ENCODE peak calls at places on chromosome 19, in six cellular contexts. One of them, this sample, is unnamed. For H3K36me3 and H3K27me3, the result is how much of the 10 kb centered on the place peaks cover.

GRCh38 chr19:12994701-12995595 is at the start of gene NFIX:
- DNase-seq in CD8-positive, alpha-beta memory T cell: peak
- DNase-seq in heart left ventricle: peak
- DNase-seq in cardiac muscle cell: peak
- DNase-seq in GM23248: peak
- DNase-seq in uterus: peak
- DNase-seq in this sample: no peak

GRCh38 chr19:6744381-6745288 is 5.2 kb downstream of the TRIP10 start:
- DNase-seq in CD8-positive, alpha-beta memory T cell: no peak
- DNase-seq in heart left ventricle: peak
- DNase-seq in cardiac muscle cell: peak
- DNase-seq in GM23248: peak
- DNase-seq in uterus: peak
- DNase-seq in this sample: peak

GRCh38 chr19:3162418-3163229 is 15.9 kb upstream of the S1PR4 start:
- DNase-seq in CD8-positive, alpha-beta memory T cell: no peak
- DNase-seq in heart left ventricle: no peak
- DNase-seq in cardiac muscle cell: peak
- DNase-seq in GM23248: peak
- DNase-seq in uterus: no peak
- DNase-seq in this sample: peak

GRCh38 chr19:18419195-18419698 is at the start of gene SSBP4:
- DNase-seq in CD8-positive, alpha-beta memory T cell: peak
- DNase-seq in heart left ventricle: peak
- DNase-seq in cardiac muscle cell: peak
- DNase-seq in GM23248: peak
- DNase-seq in uterus: peak
- DNase-seq in this sample: peak

GRCh38 chr19:1265611-1266115 is 3.5 kb upstream of the CIRBP start:
- DNase-seq in CD8-positive, alpha-beta memory T cell: peak
- DNase-seq in heart left ventricle: peak
- DNase-seq in cardiac muscle cell: peak
- DNase-seq in GM23248: peak
- DNase-seq in uterus: peak
- DNase-seq in this sample: no peak

GRCh38 chr19:39363909-39364457 is 21.8 kb downstream of the SAMD4B start:
- DNase-seq in CD8-positive, alpha-beta memory T cell: no peak
- DNase-seq in heart left ventricle: peak
- DNase-seq in cardiac muscle cell: peak
- DNase-seq in GM23248: peak
- DNase-seq in uterus: no peak
- DNase-seq in this sample: no peak

GRCh38 chr19:45100797-45101196 is 7.8 kb downstream of the PPP1R37 start:
- DNase-seq in CD8-positive, alpha-beta memory T cell: no peak
- DNase-seq in heart left ventricle: no peak
- DNase-seq in cardiac muscle cell: no peak
- DNase-seq in GM23248: peak
- DNase-seq in uterus: no peak
- DNase-seq in this sample: no peak

GRCh38 chr19:1251233-1251502 is 2.8 kb downstream of the MIDN start:
- DNase-seq in CD8-positive, alpha-beta memory T cell: no peak
- DNase-seq in heart left ventricle: peak
- DNase-seq in cardiac muscle cell: peak
- DNase-seq in GM23248: peak
- DNase-seq in uterus: peak
- DNase-seq in this sample: peak

GRCh38 chr19:35768082-35768421 is 7.3 kb upstream of the ARHGAP33 start:
- DNase-seq in CD8-positive, alpha-beta memory T cell: no peak
- DNase-seq in heart left ventricle: no peak
- DNase-seq in cardiac muscle cell: no peak
- DNase-seq in GM23248: no peak
- DNase-seq in uterus: no peak
- DNase-seq in this sample: no peak

GRCh38 chr19:16417660-16418596 is 53.8 kb downstream of the EPS15L1 start:
- DNase-seq in CD8-positive, alpha-beta memory T cell: peak
- DNase-seq in heart left ventricle: peak
- DNase-seq in cardiac muscle cell: peak
- DNase-seq in GM23248: peak
- DNase-seq in uterus: peak
- DNase-seq in this sample: peak

GRCh38 chr19:13022859-13023636 is 27.8 kb downstream of the NFIX start:
- DNase-seq in CD8-positive, alpha-beta memory T cell: no peak
- DNase-seq in heart left ventricle: peak
- DNase-seq in cardiac muscle cell: peak
- DNase-seq in GM23248: peak
- DNase-seq in uterus: peak
- DNase-seq in this sample: peak

GRCh38 chr19:4322942-4323665 is 15.5 kb downstream of the STAP2 start:
- DNase-seq in CD8-positive, alpha-beta memory T cell: no peak
- DNase-seq in heart left ventricle: no peak
- DNase-seq in cardiac muscle cell: no peak
- DNase-seq in GM23248: no peak
- DNase-seq in uterus: no peak
- DNase-seq in this sample: peak

GRCh38 chr19:8988204-8988603 is 22.0 kb downstream of the MUC16 start:
- DNase-seq in CD8-positive, alpha-beta memory T cell: no peak
- DNase-seq in heart left ventricle: no peak
- DNase-seq in cardiac muscle cell: no peak
- DNase-seq in GM23248: no peak
- DNase-seq in uterus: no peak
- DNase-seq in this sample: peak

GRCh38 chr19:39199025-39199424 is 2.3 kb downstream of the NCCRP1 start:
- DNase-seq in CD8-positive, alpha-beta memory T cell: no peak
- DNase-seq in heart left ventricle: no peak
- DNase-seq in cardiac muscle cell: peak
- DNase-seq in GM23248: peak
- DNase-seq in uterus: peak
- DNase-seq in this sample: peak

GRCh38 chr19:48814895-48815294 is 4.1 kb upstream of the BCAT2 start:
- DNase-seq in CD8-positive, alpha-beta memory T cell: no peak
- DNase-seq in heart left ventricle: no peak
- DNase-seq in cardiac muscle cell: no peak
- DNase-seq in GM23248: no peak
- DNase-seq in uterus: no peak
- DNase-seq in this sample: peak

GRCh38 chr19:8512115-8512967 is 1.6 kb downstream of the ZNF414 start:
- DNase-seq in CD8-positive, alpha-beta memory T cell: no peak
- DNase-seq in heart left ventricle: no peak
- DNase-seq in cardiac muscle cell: peak
- DNase-seq in GM23248: peak
- DNase-seq in uterus: no peak
- DNase-seq in this sample: peak

GRCh38 chr19:28039677-28040381 is 1173.1 kb downstream of the UQCRFS1 start:
- DNase-seq in CD8-positive, alpha-beta memory T cell: no peak
- DNase-seq in heart left ventricle: peak
- DNase-seq in cardiac muscle cell: no peak
- DNase-seq in GM23248: peak
- DNase-seq in uterus: no peak
- DNase-seq in this sample: no peak

GRCh38 chr19:55257461-55258411 is 1.1 kb downstream of the PPP6R1 start:
- DNase-seq in CD8-positive, alpha-beta memory T cell: no peak
- DNase-seq in heart left ventricle: no peak
- DNase-seq in cardiac muscle cell: peak
- DNase-seq in GM23248: peak
- DNase-seq in uterus: no peak
- DNase-seq in this sample: peak

GRCh38 chr19:30649934-30650614 is 277.9 kb downstream of the ZNF536 start:
- DNase-seq in CD8-positive, alpha-beta memory T cell: no peak
- DNase-seq in heart left ventricle: no peak
- DNase-seq in cardiac muscle cell: peak
- DNase-seq in GM23248: peak
- DNase-seq in uterus: no peak
- DNase-seq in this sample: peak

GRCh38 chr19:9835507-9835949 is 410 bp downstream of the PIN1 start:
- DNase-seq in CD8-positive, alpha-beta memory T cell: no peak
- DNase-seq in heart left ventricle: no peak
- DNase-seq in cardiac muscle cell: no peak
- DNase-seq in GM23248: no peak
- DNase-seq in uterus: no peak
- DNase-seq in this sample: no peak

GRCh38 chr19:6038634-6039405 is 60.9 kb upstream of the RANBP3 start:
- DNase-seq in CD8-positive, alpha-beta memory T cell: no peak
- DNase-seq in heart left ventricle: no peak
- DNase-seq in cardiac muscle cell: no peak
- DNase-seq in GM23248: no peak
- DNase-seq in uterus: no peak
- DNase-seq in this sample: no peak

GRCh38 chr19:920051-920857 is 3.1 kb downstream of the KISS1R start:
- DNase-seq in CD8-positive, alpha-beta memory T cell: peak
- DNase-seq in heart left ventricle: no peak
- DNase-seq in cardiac muscle cell: peak
- DNase-seq in GM23248: peak
- DNase-seq in uterus: no peak
- DNase-seq in this sample: peak

GRCh38 chr19:38929929-38930775 is at the start of gene SARS2:
- DNase-seq in CD8-positive, alpha-beta memory T cell: peak
- DNase-seq in heart left ventricle: peak
- DNase-seq in cardiac muscle cell: peak
- DNase-seq in GM23248: peak
- DNase-seq in uterus: peak
- DNase-seq in this sample: peak

GRCh38 chr19:679418-680286 is 3.5 kb downstream of the FSTL3 start:
- DNase-seq in CD8-positive, alpha-beta memory T cell: no peak
- DNase-seq in heart left ventricle: peak
- DNase-seq in cardiac muscle cell: peak
- DNase-seq in GM23248: peak
- DNase-seq in uterus: peak
- DNase-seq in this sample: peak

DNA sequence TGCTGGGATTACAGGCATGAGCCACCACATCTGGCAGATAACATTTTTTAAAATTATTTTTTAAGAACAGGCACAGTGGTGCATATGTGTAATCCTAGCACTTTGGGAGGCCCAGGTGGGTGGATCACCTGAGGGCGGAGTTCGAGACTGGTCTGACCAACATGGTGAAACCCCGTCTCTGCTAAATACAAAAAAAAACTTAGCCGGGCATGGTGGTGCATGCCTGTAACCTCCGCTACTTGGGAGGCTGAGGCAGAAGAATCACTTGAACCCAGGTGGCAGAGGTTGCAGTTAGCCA is 631 bp upstream of the PALM3 start:
- DNase-seq in CD8-positive, alpha-beta memory T cell: no peak
- DNase-seq in heart left ventricle: no peak
- DNase-seq in cardiac muscle cell: no peak
- DNase-seq in GM23248: no peak
- DNase-seq in uterus: no peak
- DNase-seq in this sample: no peak
- H3K36me3 ChIP-seq in CD8-positive, alpha-beta memory T cell: under half
- H3K36me3 ChIP-seq in heart left ventricle: under half
- H3K36me3 ChIP-seq in cardiac muscle cell: under half
- H3K36me3 ChIP-seq in GM23248: under half
- H3K36me3 ChIP-seq in uterus: under half
- H3K36me3 ChIP-seq in this sample: under half

GRCh38 chr19:50555033-50555432 is 13.2 kb downstream of the LRRC4B start:
- DNase-seq in CD8-positive, alpha-beta memory T cell: no peak
- DNase-seq in heart left ventricle: no peak
- DNase-seq in cardiac muscle cell: no peak
- DNase-seq in GM23248: no peak
- DNase-seq in uterus: no peak
- DNase-seq in this sample: no peak
- H3K27me3 ChIP-seq in CD8-positive, alpha-beta memory T cell: under half
- H3K27me3 ChIP-seq in heart left ventricle: under half
- H3K27me3 ChIP-seq in cardiac muscle cell: under half
- H3K27me3 ChIP-seq in GM23248: under half
- H3K27me3 ChIP-seq in uterus: under half
- H3K27me3 ChIP-seq in this sample: half or more

DNA sequence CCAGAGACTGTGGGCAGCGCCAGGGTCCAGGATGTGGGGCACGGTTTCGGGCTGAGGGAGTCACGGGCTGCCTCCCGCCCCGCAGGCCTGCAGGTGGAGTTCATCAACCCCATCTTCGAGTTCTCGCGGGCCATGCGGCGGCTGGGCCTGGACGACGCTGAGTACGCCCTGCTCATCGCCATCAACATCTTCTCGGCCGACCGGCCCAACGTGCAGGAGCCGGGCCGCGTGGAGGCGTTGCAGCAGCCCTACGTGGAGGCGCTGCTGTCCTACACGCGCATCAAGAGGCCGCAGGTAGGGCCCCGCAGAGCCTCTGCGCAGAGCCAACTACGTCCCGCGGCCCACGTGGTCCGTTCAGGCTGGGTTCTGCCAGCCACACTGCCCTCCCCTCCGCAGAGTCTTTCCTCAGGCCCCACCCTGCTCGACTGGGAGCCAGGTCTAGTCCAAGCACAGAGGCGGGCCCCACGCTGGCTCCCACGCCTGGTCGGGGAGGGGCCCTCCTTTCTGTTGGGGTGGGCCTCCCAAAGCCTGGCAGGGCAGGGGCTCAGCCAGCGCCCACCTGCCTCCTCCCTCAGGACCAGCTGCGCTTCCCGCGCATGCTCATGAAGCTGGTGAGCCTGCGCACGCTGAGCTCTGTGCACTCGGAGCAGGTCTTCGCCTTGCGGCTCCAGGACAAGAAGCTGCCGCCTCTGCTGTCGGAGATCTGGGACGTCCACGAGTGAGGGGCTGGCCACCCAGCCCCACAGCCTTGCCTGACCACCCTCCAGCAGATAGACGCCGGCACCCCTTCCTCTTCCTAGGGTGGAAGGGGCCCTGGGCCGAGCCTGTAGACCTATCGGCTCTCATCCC is 2.0 kb upstream of the POLD1 start:
- DNase-seq in CD8-positive, alpha-beta memory T cell: no peak
- DNase-seq in heart left ventricle: no peak
- DNase-seq in cardiac muscle cell: no peak
- DNase-seq in GM23248: no peak
- DNase-seq in uterus: no peak
- DNase-seq in this sample: no peak
- H3K36me3 ChIP-seq in CD8-positive, alpha-beta memory T cell: under half
- H3K36me3 ChIP-seq in heart left ventricle: half or more
- H3K36me3 ChIP-seq in cardiac muscle cell: under half
- H3K36me3 ChIP-seq in GM23248: under half
- H3K36me3 ChIP-seq in uterus: under half
- H3K36me3 ChIP-seq in this sample: under half

DNA sequence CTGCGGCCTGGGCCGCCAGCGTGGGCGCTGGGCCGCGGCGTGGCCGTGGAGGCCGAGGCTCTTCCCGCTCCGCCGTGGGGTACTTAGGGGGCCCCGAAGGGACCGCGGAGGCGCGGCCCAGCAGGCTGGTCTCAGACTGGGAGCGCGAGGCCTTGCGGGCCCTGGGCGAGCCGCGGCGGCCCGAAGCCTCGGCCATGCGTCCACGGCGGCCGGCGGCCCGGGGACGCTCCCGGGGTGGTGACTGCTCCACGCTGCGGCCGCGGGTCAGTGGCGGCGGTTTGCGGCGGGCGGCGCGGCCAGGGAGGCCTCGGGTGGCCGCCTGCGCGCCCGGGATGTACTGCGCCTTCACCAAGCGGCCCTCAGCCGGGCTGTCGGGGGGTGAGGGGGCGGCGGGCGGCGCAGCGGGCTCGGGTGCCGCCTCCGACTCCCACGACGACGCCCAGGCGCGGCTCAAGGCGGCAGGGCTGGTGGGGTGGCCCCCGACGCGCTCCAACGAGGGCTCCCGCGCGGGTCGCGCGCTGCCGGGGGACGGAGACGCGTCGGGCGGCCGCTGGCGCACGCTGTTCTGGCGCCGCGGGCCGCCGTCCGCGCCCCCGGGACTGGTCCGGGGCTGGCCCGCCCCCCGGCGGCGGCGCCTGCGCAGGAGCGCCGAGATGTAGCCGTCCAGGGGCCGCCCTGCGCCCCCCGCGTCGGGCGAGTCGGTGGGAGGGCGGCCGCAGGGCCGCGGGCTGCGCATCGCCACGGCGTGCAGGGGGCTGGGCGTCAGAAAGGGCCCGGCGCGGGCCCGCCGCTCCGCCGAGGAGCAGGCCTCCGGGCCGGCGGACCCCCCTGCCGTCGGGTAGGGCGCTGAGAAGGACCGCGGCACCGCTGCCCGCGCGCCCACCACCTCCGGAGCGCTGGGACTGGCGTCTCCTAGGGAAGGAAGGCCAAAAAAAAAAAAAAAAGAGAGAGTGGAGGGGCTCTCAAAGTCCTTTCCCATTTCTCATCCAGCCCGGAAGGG is 11.7 kb downstream of the DACT3 start:
- DNase-seq in CD8-positive, alpha-beta memory T cell: no peak
- DNase-seq in heart left ventricle: no peak
- DNase-seq in cardiac muscle cell: no peak
- DNase-seq in GM23248: no peak
- DNase-seq in uterus: no peak
- DNase-seq in this sample: peak
- H3K27me3 ChIP-seq in CD8-positive, alpha-beta memory T cell: under half
- H3K27me3 ChIP-seq in heart left ventricle: under half
- H3K27me3 ChIP-seq in cardiac muscle cell: under half
- H3K27me3 ChIP-seq in GM23248: under half
- H3K27me3 ChIP-seq in uterus: under half
- H3K27me3 ChIP-seq in this sample: half or more

This sample was measured in H7.